ENCODE peak calls at places on chromosomes 11 and 22, in five cellular contexts. O, A, W, M and N are unnamed samples.

GRCh38 chr11:45022294-45023064 is 71.8 kb upstream of the TP53I11 start:
- DNase-seq in M (no peak), W (no peak), O (no peak), A (no peak), N (peak)

GRCh38 chr11:47916361-47916841 is 64.0 kb upstream of the PTPRJ start:
- DNase-seq in W (peak), O (no peak), A (no peak), M (no peak), N (no peak)

GRCh38 chr11:129655247-129655832 is 160.3 kb upstream of the TMEM45B start:
- DNase-seq in O (no peak), W (no peak), A (no peak), M (no peak), N (no peak)

GRCh38 chr11:27471588-27472397 is 797 bp downstream of the LGR4 start:
- DNase-seq in A (peak), O (no peak), W (peak), M (peak), N (no peak)

GRCh38 chr11:73942030-73942429 is 8.8 kb upstream of the DNAJB13 start:
- DNase-seq in W (no peak), A (no peak), O (no peak), M (no peak), N (no peak)

GRCh38 chr11:122253541-122254317 is 137.7 kb upstream of the BLID start:
- DNase-seq in M (no peak), W (no peak), O (no peak), A (no peak), N (peak)

GRCh38 chr11:115042002-115042401 is 363.7 kb downstream of the NXPE2 start:
- DNase-seq in A (no peak), W (peak), M (no peak), O (no peak), N (no peak)

GRCh38 chr22:23113847-23114720 is 27.7 kb downstream of the RSPH14 start:
- DNase-seq in A (no peak), O (no peak), W (no peak), M (no peak), N (no peak)

GRCh38 chr11:112318193-112318592 is 57.5 kb upstream of the PLET1 start:
- DNase-seq in W (no peak), O (no peak), A (no peak), M (no peak), N (peak)

GRCh38 chr11:35304393-35304790 is 115.0 kb downstream of the SLC1A2 start:
- DNase-seq in W (no peak), O (no peak), M (peak), A (no peak), N (peak)

GRCh38 chr22:28933321-28933720 is 49.9 kb downstream of the ZNRF3 start:
- DNase-seq in A (no peak), M (no peak), W (no peak), O (no peak), N (no peak)

GRCh38 chr11:78802058-78802633 is 227.5 kb upstream of the NARS2 start:
- DNase-seq in A (no peak), W (no peak), M (no peak), O (no peak), N (no peak)

GRCh38 chr11:76209956-76210885 is 3.9 kb upstream of the WNT11 start:
- DNase-seq in A (peak), M (peak), O (no peak), W (peak), N (peak)

GRCh38 chr11:134014502-134014901 is 54.4 kb upstream of the JAM3 start:
- DNase-seq in A (peak), W (peak), O (no peak), M (no peak), N (no peak)

GRCh38 chr11:11701070-11701469 is 79.3 kb upstream of the GALNT18 start:
- DNase-seq in W (peak), A (no peak), O (no peak), M (no peak), N (no peak)

GRCh38 chr11:97740783-97741151 is 1280.0 kb upstream of the CNTN5 start:
- DNase-seq in O (no peak), M (no peak), A (no peak), W (no peak), N (no peak)

GRCh38 chr11:83643115-83643514 is 356.9 kb upstream of the CCDC90B start:
- DNase-seq in O (no peak), A (no peak), W (no peak), M (no peak), N (no peak)

GRCh38 chr11:10375280-10376048 is 70.6 kb downstream of the ADM start:
- DNase-seq in W (no peak), M (no peak), A (no peak), O (no peak), N (peak)